ENCODE peak calls at places on chromosomes 6 and 20, in eight cellular contexts. D is hippocampal formation; X is stimulated activated CD4-positive, alpha-beta T cell treated with anti-CD3 and anti-CD28 coated beads, Interleukin-1b, Interleukin-23, amount 100 ng/mL, for 1 hour; U is heart left ventricle; B is AG08395; K is NCI-H2029; S is neural progenitor cell; T is globus pallidus. C is an unnamed sample.

GRCh38 chr20:62165762-62166399 is 16.9 kb upstream of the MTG2 start:
- DNase-seq in D (no peak), X (no peak), U (no peak), B (peak; percentile 36), K (no peak), S (no peak), T (no peak), C (no peak)

GRCh38 chr6:150169609-150170008 is 26.8 kb downstream of the PPP1R14C start:
- DNase-seq in D (no peak), X (no peak), U (no peak), B (peak; percentile 81), K (no peak), S (no peak), T (no peak), C (no peak)

GRCh38 chr6:13953061-13953705 is 28.4 kb downstream of the RNF182 start:
- DNase-seq in D (no peak), X (no peak), U (no peak), B (peak; percentile 21), K (no peak), S (no peak), T (no peak), C (peak; percentile 11)

GRCh38 chr6:127606131-127606562 is 29.2 kb downstream of the C6orf58 start:
- DNase-seq in D (no peak), X (no peak), U (no peak), B (peak; percentile 11), K (no peak), S (peak; percentile 67), T (no peak), C (peak; percentile 53)

GRCh38 chr6:127855542-127856159 is 45.2 kb downstream of the THEMIS start:
- DNase-seq in D (peak; percentile 17), X (no peak), U (no peak), B (peak; percentile 7), K (no peak), S (peak; percentile 18), T (peak; percentile 81), C (no peak)

GRCh38 chr6:107121266-107121665 is 6.0 kb upstream of the BEND3 start:
- DNase-seq in D (no peak), X (no peak), U (no peak), B (no peak), K (no peak), S (no peak), T (no peak), C (no peak)

GRCh38 chr20:47586648-47587306 is 85.1 kb downstream of the NCOA3 start:
- DNase-seq in D (no peak), X (no peak), U (no peak), B (no peak), K (peak; percentile 77), S (peak; percentile 21), T (no peak), C (no peak)

GRCh38 chr6:53628354-53629119 is 37.0 kb downstream of the KLHL31 start:
- DNase-seq in D (no peak), X (no peak), U (no peak), B (peak; percentile 18), K (peak; percentile 32), S (no peak), T (no peak), C (no peak)

GRCh38 chr6:155959898-155960297 is 504.3 kb upstream of the NOX3 start:
- DNase-seq in D (no peak), X (no peak), U (no peak), B (no peak), K (no peak), S (no peak), T (no peak), C (no peak)

GRCh38 chr6:132264101-132264500 is 137.2 kb downstream of the MOXD1 start:
- DNase-seq in D (no peak), X (no peak), U (no peak), B (no peak), K (no peak), S (no peak), T (no peak), C (no peak)

GRCh38 chr20:5569021-5569420 is 181.2 kb upstream of the SHLD1 start:
- DNase-seq in D (peak; percentile 3), X (no peak), U (no peak), B (peak; percentile 25), K (no peak), S (no peak), T (peak; percentile 35), C (no peak)

GRCh38 chr20:62795023-62795761 is 1.1 kb upstream of the MRGBP start:
- DNase-seq in D (peak; percentile 38), X (peak; percentile 56), U (no peak), B (no peak), K (peak; percentile 52), S (peak; percentile 68), T (no peak), C (peak; percentile 65)

GRCh38 chr6:1890071-1890470 is 280.4 kb downstream of the FOXC1 start:
- DNase-seq in D (no peak), X (no peak), U (no peak), B (no peak), K (no peak), S (no peak), T (no peak), C (no peak)

GRCh38 chr20:45059022-45059728 is 41.8 kb downstream of the KCNS1 start:
- DNase-seq in D (peak; percentile 15), X (no peak), U (no peak), B (no peak), K (no peak), S (no peak), T (peak; percentile 88), C (no peak)

C was measured in ELF-1.